ENCODE peak calls at places on chromosomes 4 and X, in eight cellular contexts. One of them, this sample, is unnamed.

GRCh38 chrX:12497832-12498591 is 293.2 kb upstream of the PRPS2 start:
- DNase-seq in C1 segment of cervical spinal cord: no peak
- DNase-seq in neuronal stem cell: peak
- DNase-seq in AG09319: no peak
- DNase-seq in choroid plexus epithelial cell: no peak
- DNase-seq in kidney: no peak
- DNase-seq in mesendoderm: peak
- DNase-seq in EH: no peak
- DNase-seq in this sample: no peak

GRCh38 chrX:130330706-130331105 is 9.0 kb upstream of the SLC25A14 start:
- DNase-seq in EH: peak
- DNase-seq in choroid plexus epithelial cell: peak
- DNase-seq in AG09319: no peak
- DNase-seq in kidney: peak
- DNase-seq in neuronal stem cell: peak
- DNase-seq in C1 segment of cervical spinal cord: no peak
- DNase-seq in mesendoderm: peak
- DNase-seq in this sample: peak

GRCh38 chr4:102759835-102760644 is 728 bp downstream of the MANBA start:
- DNase-seq in choroid plexus epithelial cell: peak
- DNase-seq in EH: peak
- DNase-seq in C1 segment of cervical spinal cord: peak
- DNase-seq in neuronal stem cell: peak
- DNase-seq in kidney: no peak
- DNase-seq in AG09319: no peak
- DNase-seq in mesendoderm: peak
- DNase-seq in this sample: no peak

GRCh38 chr4:55854132-55854531 is 684 bp downstream of the EXOC1 start:
- DNase-seq in AG09319: no peak
- DNase-seq in C1 segment of cervical spinal cord: no peak
- DNase-seq in kidney: no peak
- DNase-seq in mesendoderm: no peak
- DNase-seq in choroid plexus epithelial cell: no peak
- DNase-seq in EH: peak
- DNase-seq in neuronal stem cell: no peak
- DNase-seq in this sample: no peak

GRCh38 chr4:127781303-127782024 is 658 bp upstream of the HSPA4L start:
- DNase-seq in EH: no peak
- DNase-seq in kidney: peak
- DNase-seq in C1 segment of cervical spinal cord: peak
- DNase-seq in mesendoderm: no peak
- DNase-seq in neuronal stem cell: peak
- DNase-seq in AG09319: peak
- DNase-seq in choroid plexus epithelial cell: peak
- DNase-seq in this sample: no peak

GRCh38 chrX:149539283-149540132 is 1.3 kb upstream of the EOLA1 start:
- DNase-seq in neuronal stem cell: peak
- DNase-seq in mesendoderm: peak
- DNase-seq in AG09319: peak
- DNase-seq in choroid plexus epithelial cell: peak
- DNase-seq in kidney: peak
- DNase-seq in EH: peak
- DNase-seq in C1 segment of cervical spinal cord: peak
- DNase-seq in this sample: peak

GRCh38 chr4:124806403-124806802 is 93.9 kb upstream of the ANKRD50 start:
- DNase-seq in mesendoderm: peak
- DNase-seq in AG09319: no peak
- DNase-seq in C1 segment of cervical spinal cord: no peak
- DNase-seq in choroid plexus epithelial cell: no peak
- DNase-seq in EH: peak
- DNase-seq in kidney: no peak
- DNase-seq in neuronal stem cell: no peak
- DNase-seq in this sample: peak

GRCh38 chr4:105059337-105059736 is 87.3 kb upstream of the TET2 start:
- DNase-seq in EH: no peak
- DNase-seq in mesendoderm: no peak
- DNase-seq in neuronal stem cell: no peak
- DNase-seq in AG09319: no peak
- DNase-seq in choroid plexus epithelial cell: no peak
- DNase-seq in C1 segment of cervical spinal cord: no peak
- DNase-seq in kidney: no peak
- DNase-seq in this sample: no peak

GRCh38 chrX:44244008-44244407 is 99.5 kb downstream of the EFHC2 start:
- DNase-seq in EH: peak
- DNase-seq in C1 segment of cervical spinal cord: no peak
- DNase-seq in neuronal stem cell: peak
- DNase-seq in mesendoderm: peak
- DNase-seq in AG09319: peak
- DNase-seq in kidney: no peak
- DNase-seq in choroid plexus epithelial cell: peak
- DNase-seq in this sample: no peak

GRCh38 chr4:78057600-78058560 is 757 bp downstream of the FRAS1 start:
- DNase-seq in EH: peak
- DNase-seq in AG09319: no peak
- DNase-seq in neuronal stem cell: peak
- DNase-seq in mesendoderm: peak
- DNase-seq in choroid plexus epithelial cell: peak
- DNase-seq in kidney: peak
- DNase-seq in C1 segment of cervical spinal cord: no peak
- DNase-seq in this sample: peak

GRCh38 chr4:105970371-105970770 is 75.1 kb downstream of the NPNT start:
- DNase-seq in neuronal stem cell: no peak
- DNase-seq in C1 segment of cervical spinal cord: no peak
- DNase-seq in kidney: no peak
- DNase-seq in EH: no peak
- DNase-seq in AG09319: no peak
- DNase-seq in choroid plexus epithelial cell: no peak
- DNase-seq in mesendoderm: no peak
- DNase-seq in this sample: no peak

GRCh38 chr4:56680266-56680665 is 830 bp downstream of the HOPX start:
- DNase-seq in C1 segment of cervical spinal cord: no peak
- DNase-seq in neuronal stem cell: no peak
- DNase-seq in EH: no peak
- DNase-seq in kidney: no peak
- DNase-seq in AG09319: no peak
- DNase-seq in mesendoderm: no peak
- DNase-seq in choroid plexus epithelial cell: no peak
- DNase-seq in this sample: no peak

GRCh38 chr4:165928601-165929000 is 55.6 kb downstream of the TLL1 start:
- DNase-seq in EH: no peak
- DNase-seq in mesendoderm: no peak
- DNase-seq in kidney: no peak
- DNase-seq in C1 segment of cervical spinal cord: no peak
- DNase-seq in neuronal stem cell: no peak
- DNase-seq in choroid plexus epithelial cell: no peak
- DNase-seq in AG09319: no peak
- DNase-seq in this sample: no peak

GRCh38 chrX:47815901-47816845 is 20.5 kb upstream of the ZNF81 start:
- DNase-seq in neuronal stem cell: no peak
- DNase-seq in C1 segment of cervical spinal cord: no peak
- DNase-seq in mesendoderm: peak
- DNase-seq in EH: peak
- DNase-seq in choroid plexus epithelial cell: peak
- DNase-seq in kidney: no peak
- DNase-seq in AG09319: no peak
- DNase-seq in this sample: no peak

GRCh38 chr4:152104846-152105462 is 344.1 kb upstream of the GATB start:
- DNase-seq in C1 segment of cervical spinal cord: no peak
- DNase-seq in neuronal stem cell: no peak
- DNase-seq in mesendoderm: no peak
- DNase-seq in EH: no peak
- DNase-seq in choroid plexus epithelial cell: no peak
- DNase-seq in kidney: no peak
- DNase-seq in AG09319: no peak
- DNase-seq in this sample: no peak

GRCh38 chr4:173333658-173334084 is 487 bp downstream of the HMGB2 start:
- DNase-seq in neuronal stem cell: peak
- DNase-seq in C1 segment of cervical spinal cord: peak
- DNase-seq in mesendoderm: peak
- DNase-seq in kidney: peak
- DNase-seq in choroid plexus epithelial cell: peak
- DNase-seq in EH: no peak
- DNase-seq in AG09319: no peak
- DNase-seq in this sample: no peak

GRCh38 chr4:129929052-129929451 is 833.1 kb downstream of the C4orf33 start:
- DNase-seq in kidney: no peak
- DNase-seq in neuronal stem cell: no peak
- DNase-seq in C1 segment of cervical spinal cord: no peak
- DNase-seq in mesendoderm: peak
- DNase-seq in EH: no peak
- DNase-seq in AG09319: no peak
- DNase-seq in choroid plexus epithelial cell: no peak
- DNase-seq in this sample: no peak

GRCh38 chrX:6311540-6311939 is 82.9 kb upstream of the NLGN4X start:
- DNase-seq in neuronal stem cell: no peak
- DNase-seq in choroid plexus epithelial cell: no peak
- DNase-seq in EH: no peak
- DNase-seq in mesendoderm: no peak
- DNase-seq in AG09319: no peak
- DNase-seq in C1 segment of cervical spinal cord: no peak
- DNase-seq in kidney: no peak
- DNase-seq in this sample: no peak

GRCh38 chr4:76590847-76591281 is 155.8 kb downstream of the SHROOM3 start:
- DNase-seq in neuronal stem cell: no peak
- DNase-seq in mesendoderm: no peak
- DNase-seq in kidney: no peak
- DNase-seq in EH: peak
- DNase-seq in C1 segment of cervical spinal cord: no peak
- DNase-seq in AG09319: no peak
- DNase-seq in choroid plexus epithelial cell: peak
- DNase-seq in this sample: no peak

GRCh38 chr4:94171616-94172015 is 36.0 kb upstream of the SMARCAD1 start:
- DNase-seq in AG09319: no peak
- DNase-seq in neuronal stem cell: no peak
- DNase-seq in kidney: no peak
- DNase-seq in choroid plexus epithelial cell: peak
- DNase-seq in C1 segment of cervical spinal cord: no peak
- DNase-seq in mesendoderm: no peak
- DNase-seq in EH: no peak
- DNase-seq in this sample: no peak

GRCh38 chr4:112938461-112939058 is 110.9 kb upstream of the ANK2 start:
- DNase-seq in neuronal stem cell: peak
- DNase-seq in mesendoderm: peak
- DNase-seq in choroid plexus epithelial cell: peak
- DNase-seq in EH: peak
- DNase-seq in AG09319: peak
- DNase-seq in kidney: no peak
- DNase-seq in C1 segment of cervical spinal cord: no peak
- DNase-seq in this sample: peak

GRCh38 chr4:6688879-6689505 is 4.7 kb upstream of the S100P start:
- DNase-seq in EH: peak
- DNase-seq in neuronal stem cell: no peak
- DNase-seq in AG09319: peak
- DNase-seq in choroid plexus epithelial cell: peak
- DNase-seq in mesendoderm: peak
- DNase-seq in C1 segment of cervical spinal cord: no peak
- DNase-seq in kidney: peak
- DNase-seq in this sample: peak

GRCh38 chrX:130165181-130165702 is 399 bp downstream of the AIFM1 start:
- DNase-seq in neuronal stem cell: no peak
- DNase-seq in AG09319: no peak
- DNase-seq in EH: no peak
- DNase-seq in kidney: no peak
- DNase-seq in C1 segment of cervical spinal cord: peak
- DNase-seq in mesendoderm: no peak
- DNase-seq in choroid plexus epithelial cell: peak
- DNase-seq in this sample: no peak

GRCh38 chrX:13051529-13052172 is 7.2 kb upstream of the FAM9C start:
- DNase-seq in C1 segment of cervical spinal cord: no peak
- DNase-seq in mesendoderm: no peak
- DNase-seq in choroid plexus epithelial cell: no peak
- DNase-seq in AG09319: no peak
- DNase-seq in EH: no peak
- DNase-seq in neuronal stem cell: no peak
- DNase-seq in kidney: no peak
- DNase-seq in this sample: no peak

GRCh38 chrX:107691024-107691448 is 62.7 kb downstream of the PRPS1 start:
- DNase-seq in EH: no peak
- DNase-seq in choroid plexus epithelial cell: peak
- DNase-seq in mesendoderm: no peak
- DNase-seq in kidney: no peak
- DNase-seq in C1 segment of cervical spinal cord: no peak
- DNase-seq in neuronal stem cell: no peak
- DNase-seq in AG09319: no peak
- DNase-seq in this sample: no peak

GRCh38 chr4:96652158-96652557 is 812.3 kb downstream of the PDHA2 start:
- DNase-seq in EH: no peak
- DNase-seq in AG09319: no peak
- DNase-seq in kidney: no peak
- DNase-seq in neuronal stem cell: no peak
- DNase-seq in choroid plexus epithelial cell: peak
- DNase-seq in mesendoderm: no peak
- DNase-seq in C1 segment of cervical spinal cord: no peak
- DNase-seq in this sample: no peak

GRCh38 chr4:92262371-92262770 is 41.4 kb upstream of the GRID2 start:
- DNase-seq in mesendoderm: no peak
- DNase-seq in EH: no peak
- DNase-seq in kidney: no peak
- DNase-seq in neuronal stem cell: no peak
- DNase-seq in choroid plexus epithelial cell: no peak
- DNase-seq in C1 segment of cervical spinal cord: no peak
- DNase-seq in AG09319: no peak
- DNase-seq in this sample: no peak

GRCh38 chr4:78846258-78846657 is 70.1 kb downstream of the BMP2K start:
- DNase-seq in C1 segment of cervical spinal cord: no peak
- DNase-seq in kidney: no peak
- DNase-seq in neuronal stem cell: no peak
- DNase-seq in EH: peak
- DNase-seq in mesendoderm: no peak
- DNase-seq in AG09319: no peak
- DNase-seq in choroid plexus epithelial cell: peak
- DNase-seq in this sample: no peak

GRCh38 chrX:69133561-69134542 is 31.4 kb downstream of the PJA1 start:
- DNase-seq in choroid plexus epithelial cell: peak
- DNase-seq in AG09319: no peak
- DNase-seq in mesendoderm: peak
- DNase-seq in C1 segment of cervical spinal cord: no peak
- DNase-seq in kidney: peak
- DNase-seq in EH: peak
- DNase-seq in neuronal stem cell: peak
- DNase-seq in this sample: no peak

GRCh38 chrX:101462892-101463291 is 22.4 kb upstream of the ARMCX4 start:
- DNase-seq in AG09319: no peak
- DNase-seq in kidney: no peak
- DNase-seq in EH: peak
- DNase-seq in neuronal stem cell: no peak
- DNase-seq in choroid plexus epithelial cell: peak
- DNase-seq in mesendoderm: peak
- DNase-seq in C1 segment of cervical spinal cord: no peak
- DNase-seq in this sample: no peak

GRCh38 chr4:67713531-67714247 is 12.7 kb upstream of the UBA6 start:
- DNase-seq in EH: peak
- DNase-seq in neuronal stem cell: no peak
- DNase-seq in C1 segment of cervical spinal cord: no peak
- DNase-seq in kidney: no peak
- DNase-seq in choroid plexus epithelial cell: peak
- DNase-seq in mesendoderm: peak
- DNase-seq in AG09319: no peak
- DNase-seq in this sample: no peak

GRCh38 chr4:108620101-108620932 is at the start of gene RPL34:
- DNase-seq in choroid plexus epithelial cell: peak
- DNase-seq in mesendoderm: peak
- DNase-seq in neuronal stem cell: peak
- DNase-seq in kidney: peak
- DNase-seq in AG09319: peak
- DNase-seq in C1 segment of cervical spinal cord: peak
- DNase-seq in EH: peak
- DNase-seq in this sample: peak

GRCh38 chrX:106014119-106014775 is 24.3 kb downstream of the SERPINA7 start:
- DNase-seq in mesendoderm: no peak
- DNase-seq in C1 segment of cervical spinal cord: no peak
- DNase-seq in AG09319: no peak
- DNase-seq in kidney: no peak
- DNase-seq in EH: no peak
- DNase-seq in neuronal stem cell: no peak
- DNase-seq in choroid plexus epithelial cell: no peak
- DNase-seq in this sample: no peak

GRCh38 chrX:63330681-63331080 is 20.5 kb downstream of the SPIN4 start:
- DNase-seq in kidney: peak
- DNase-seq in neuronal stem cell: no peak
- DNase-seq in choroid plexus epithelial cell: peak
- DNase-seq in AG09319: no peak
- DNase-seq in EH: peak
- DNase-seq in C1 segment of cervical spinal cord: no peak
- DNase-seq in mesendoderm: no peak
- DNase-seq in this sample: no peak